ENCODE peak calls at places on chromosome 14, in seven cellular contexts. Z is CD8-positive, alpha-beta T cell; R is GM13977; K is upper lobe of right lung; A is progenitor cell of endocrine pancreas; X is body of pancreas; O is tibial nerve. H is an unnamed sample.

GRCh38 chr14:28983279-28983678 is 216.7 kb downstream of the FOXG1 start:
- DNase-seq in Z (no peak), R (no peak), K (no peak), A (no peak), X (no peak), O (no peak), H (no peak)

GRCh38 chr14:75196468-75196867 is 20.1 kb upstream of the TMED10 start:
- DNase-seq in Z (no peak), R (no peak), K (peak; percentile 71), A (peak; percentile 11), X (peak; percentile 63), O (no peak), H (no peak)

GRCh38 chr14:64841121-64841611 is 38.5 kb downstream of the SPTB start:
- DNase-seq in Z (no peak), R (no peak), K (no peak), A (no peak), X (no peak), O (no peak), H (no peak)

GRCh38 chr14:61562321-61563161 is 132.8 kb upstream of the HIF1A start:
- DNase-seq in Z (no peak), R (no peak), K (no peak), A (no peak), X (peak; percentile 73), O (no peak), H (no peak)

GRCh38 chr14:88929656-88930436 is 105.4 kb downstream of the TTC8 start:
- DNase-seq in Z (no peak), R (no peak), K (no peak), A (no peak), X (no peak), O (no peak), H (no peak)

GRCh38 chr14:97328743-97329142 is 531.6 kb downstream of the VRK1 start:
- DNase-seq in Z (no peak), R (no peak), K (no peak), A (no peak), X (no peak), O (no peak), H (no peak)

GRCh38 chr14:90810808-90811207 is 5.4 kb downstream of the TTC7B start:
- DNase-seq in Z (no peak), R (no peak), K (no peak), A (no peak), X (no peak), O (no peak), H (no peak)

GRCh38 chr14:80587096-80587724 is 354.3 kb downstream of the CEP128 start:
- DNase-seq in Z (no peak), R (peak; percentile 17), K (no peak), A (no peak), X (no peak), O (no peak), H (no peak)

GRCh38 chr14:76918176-76918750 is 92.1 kb downstream of the LRRC74A start:
- DNase-seq in Z (no peak), R (no peak), K (peak; percentile 76), A (no peak), X (peak; percentile 43), O (peak; percentile 37), H (no peak)

GRCh38 chr14:30573203-30573814 is 14.4 kb downstream of the G2E3 start:
- DNase-seq in Z (no peak), R (no peak), K (no peak), A (no peak), X (no peak), O (no peak), H (no peak)

GRCh38 chr14:21191809-21192446 is 36.1 kb upstream of the OR5AU1 start:
- DNase-seq in Z (peak; percentile 68), R (peak; percentile 64), K (peak; percentile 90), A (peak; percentile 46), X (peak; percentile 85), O (peak; percentile 45), H (peak; percentile 47)

GRCh38 chr14:31190220-31190605 is 17.4 kb downstream of the HECTD1 start:
- DNase-seq in Z (no peak), R (no peak), K (no peak), A (no peak), X (no peak), O (no peak), H (no peak)

GRCh38 chr14:77133718-77134338 is 7.8 kb downstream of the ZDHHC22 start:
- DNase-seq in Z (peak; percentile 55), R (peak; percentile 84), K (peak; percentile 69), A (peak; percentile 84), X (peak; percentile 66), O (no peak), H (peak; percentile 46)

GRCh38 chr14:49405291-49405690 is 180.9 kb downstream of the RPS29 start:
- DNase-seq in Z (no peak), R (no peak), K (no peak), A (no peak), X (no peak), O (no peak), H (no peak)

GRCh38 chr14:79573486-79573885 is 637.8 kb downstream of the DIO2 start:
- DNase-seq in Z (no peak), R (no peak), K (no peak), A (no peak), X (no peak), O (no peak), H (no peak)

GRCh38 chr14:99624971-99625370 is 20.0 kb upstream of the HHIPL1 start:
- DNase-seq in Z (no peak), R (no peak), K (no peak), A (no peak), X (no peak), O (no peak), H (no peak)

GRCh38 chr14:74577247-74577947 is 34.6 kb downstream of the LTBP2 start:
- DNase-seq in Z (no peak), R (no peak), K (no peak), A (no peak), X (peak; percentile 39), O (no peak), H (no peak)

GRCh38 chr14:103385994-103386491 is 828 bp downstream of the MARK3 start:
- DNase-seq in Z (peak; percentile 46), R (no peak), K (no peak), A (peak; percentile 25), X (peak; percentile 51), O (no peak), H (peak; percentile 11)

GRCh38 chr14:21383848-21384493 is at the start of gene SUPT16H:
- DNase-seq in Z (peak; percentile 94), R (peak; percentile 85), K (peak; percentile 98), A (peak; percentile 90), X (peak; percentile 96), O (peak; percentile 88), H (peak; percentile 90)

GRCh38 chr14:28867571-28867970 is 101.0 kb downstream of the FOXG1 start:
- DNase-seq in Z (no peak), R (no peak), K (no peak), A (no peak), X (no peak), O (no peak), H (no peak)

GRCh38 chr14:100727565-100728240 is 1.0 kb downstream of the DLK1 start:
- DNase-seq in Z (no peak), R (no peak), K (no peak), A (no peak), X (no peak), O (no peak), H (no peak)

GRCh38 chr14:75232597-75232996 is 46.0 kb upstream of the FOS start:
- DNase-seq in Z (peak; percentile 62), R (no peak), K (no peak), A (no peak), X (no peak), O (no peak), H (peak; percentile 37)

GRCh38 chr14:51703787-51704186 is 52.1 kb downstream of the FRMD6 start:
- DNase-seq in Z (no peak), R (no peak), K (no peak), A (no peak), X (no peak), O (no peak), H (no peak)

GRCh38 chr14:51704465-51705050 is 52.8 kb downstream of the FRMD6 start:
- DNase-seq in Z (no peak), R (no peak), K (no peak), A (no peak), X (no peak), O (no peak), H (no peak)

GRCh38 chr14:51697848-51698247 is 46.1 kb downstream of the FRMD6 start:
- DNase-seq in Z (no peak), R (no peak), K (no peak), A (no peak), X (no peak), O (no peak), H (no peak)

GRCh38 chr14:51701956-51702355 is 50.2 kb downstream of the FRMD6 start:
- DNase-seq in Z (no peak), R (no peak), K (no peak), A (no peak), X (no peak), O (no peak), H (no peak)
- TF ChIP-seq CTCF in Z (no peak), R (no peak), K (no peak), A (no peak), X (no peak), O (no peak), H (no peak)

GRCh38 chr14:68977741-68978549 is 1.2 kb downstream of the ACTN1 start:
- DNase-seq in Z (peak; percentile 64), R (peak; percentile 62), K (peak; percentile 83), A (peak; percentile 38), X (peak; percentile 68), O (peak; percentile 39), H (peak; percentile 19)
- TF ChIP-seq CTCF in Z (no peak), R (no peak), K (no peak), A (no peak), X (peak; percentile 7), O (no peak), H (no peak)

DNA sequence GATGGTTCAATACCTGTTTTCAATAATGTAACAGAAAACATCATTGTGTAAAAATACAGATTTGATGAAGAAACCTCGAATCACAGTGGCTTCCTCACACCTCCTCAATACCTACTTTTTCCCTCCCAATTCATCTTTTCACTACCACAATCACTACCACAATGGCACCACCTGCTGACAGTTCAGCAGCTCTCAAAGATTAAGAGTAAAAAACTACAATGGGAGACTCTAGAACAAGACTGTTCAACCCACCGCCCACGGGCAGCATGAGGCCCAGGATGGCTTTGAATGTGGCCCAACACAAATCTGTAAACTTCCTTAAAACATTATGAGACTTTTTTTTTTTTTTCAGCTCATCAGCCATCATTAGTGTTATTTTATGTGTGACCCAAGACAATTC is 15.2 kb downstream of the MED6 start:
- DNase-seq in Z (no peak), R (no peak), K (no peak), A (no peak), X (no peak), O (no peak), H (no peak)
- TF ChIP-seq CTCF in Z (no peak), R (peak; percentile 38), K (no peak), A (peak; percentile 17), X (no peak), O (no peak), H (no peak)

GRCh38 chr14:58476320-58476719 is 48.8 kb downstream of the KIAA0586 start:
- DNase-seq in Z (no peak), R (no peak), K (no peak), A (no peak), X (no peak), O (no peak), H (no peak)

GRCh38 chr14:58479975-58480374 is 52.5 kb downstream of the KIAA0586 start:
- DNase-seq in Z (no peak), R (no peak), K (no peak), A (no peak), X (no peak), O (no peak), H (no peak)

DNA sequence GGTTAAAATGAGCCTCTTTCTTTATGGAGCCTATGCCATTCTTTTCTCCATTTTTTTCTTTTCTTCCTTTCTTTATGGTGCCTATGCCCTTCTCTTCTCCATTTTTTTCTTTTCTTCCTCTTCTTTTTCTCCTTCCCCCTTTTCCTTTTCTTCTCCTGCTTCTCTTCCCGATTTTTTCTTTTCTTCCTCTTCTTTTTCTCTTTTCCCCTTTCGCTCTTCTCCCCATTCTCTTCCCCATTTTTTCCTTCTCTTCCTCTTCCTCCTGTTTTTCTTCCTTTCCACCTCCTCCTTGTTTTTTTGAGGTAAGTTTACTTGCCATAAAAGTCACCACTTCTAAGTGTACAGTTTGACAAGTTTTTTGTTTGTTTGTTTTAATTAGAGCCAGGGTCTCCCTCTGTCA is 50.1 kb downstream of the KIAA0586 start:
- DNase-seq in Z (no peak), R (no peak), K (no peak), A (no peak), X (no peak), O (no peak), H (no peak)
- TF ChIP-seq CTCF in Z (no peak), R (no peak), K (no peak), A (no peak), X (no peak), O (no peak), H (no peak)